ENCODE peak calls at places on chromosome 13, in seven cellular contexts. One of them, this sample, is unnamed.

GRCh38 chr13:28622286-28622685 is 36.6 kb upstream of the POMP start:
- DNase-seq in SK-N-SH: no peak
- DNase-seq in H1: no peak
- DNase-seq in K562: no peak
- DNase-seq in GM12878: no peak
- DNase-seq in HepG2: no peak
- DNase-seq in HCT116: no peak
- DNase-seq in this sample: no peak

GRCh38 chr13:50892162-50892944 is 17.2 kb upstream of the RNASEH2B start:
- DNase-seq in SK-N-SH: no peak
- DNase-seq in HepG2: no peak
- DNase-seq in HCT116: no peak
- DNase-seq in H1: no peak
- DNase-seq in K562: no peak
- DNase-seq in GM12878: no peak
- DNase-seq in this sample: no peak

GRCh38 chr13:76764429-76764828 is 121.8 kb downstream of the KCTD12 start:
- DNase-seq in K562: no peak
- DNase-seq in HCT116: no peak
- DNase-seq in HepG2: no peak
- DNase-seq in SK-N-SH: no peak
- DNase-seq in H1: no peak
- DNase-seq in GM12878: no peak
- DNase-seq in this sample: no peak

GRCh38 chr13:36804588-36804987 is 14.4 kb upstream of the RFXAP start:
- DNase-seq in H1: no peak
- DNase-seq in SK-N-SH: no peak
- DNase-seq in K562: no peak
- DNase-seq in HCT116: no peak
- DNase-seq in HepG2: no peak
- DNase-seq in GM12878: no peak
- DNase-seq in this sample: peak

GRCh38 chr13:19634129-19634740 is 776 bp downstream of the MPHOSPH8 start:
- DNase-seq in H1: no peak
- DNase-seq in K562: peak
- DNase-seq in HCT116: no peak
- DNase-seq in HepG2: peak
- DNase-seq in GM12878: no peak
- DNase-seq in SK-N-SH: peak
- DNase-seq in this sample: no peak

GRCh38 chr13:82330499-82330898 is 1551.8 kb downstream of the SLITRK1 start:
- DNase-seq in HepG2: peak
- DNase-seq in HCT116: no peak
- DNase-seq in GM12878: no peak
- DNase-seq in SK-N-SH: no peak
- DNase-seq in H1: no peak
- DNase-seq in K562: peak
- DNase-seq in this sample: peak

GRCh38 chr13:113647351-113648217 is 10.4 kb downstream of the ATP4B start:
- DNase-seq in HepG2: no peak
- DNase-seq in HCT116: peak
- DNase-seq in H1: no peak
- DNase-seq in SK-N-SH: peak
- DNase-seq in K562: no peak
- DNase-seq in GM12878: no peak
- DNase-seq in this sample: peak

GRCh38 chr13:74133657-74134201 is 475 bp downstream of the KLF12 start:
- DNase-seq in HCT116: peak
- DNase-seq in HepG2: peak
- DNase-seq in SK-N-SH: peak
- DNase-seq in K562: peak
- DNase-seq in GM12878: peak
- DNase-seq in H1: peak
- DNase-seq in this sample: no peak

GRCh38 chr13:67509039-67509438 is 278.9 kb upstream of the PCDH9 start:
- DNase-seq in HCT116: no peak
- DNase-seq in H1: no peak
- DNase-seq in SK-N-SH: no peak
- DNase-seq in HepG2: no peak
- DNase-seq in GM12878: no peak
- DNase-seq in K562: no peak
- DNase-seq in this sample: no peak

GRCh38 chr13:111216166-111216960 is 101.3 kb downstream of the ARHGEF7 start:
- DNase-seq in K562: peak
- DNase-seq in HCT116: no peak
- DNase-seq in HepG2: peak
- DNase-seq in SK-N-SH: peak
- DNase-seq in H1: peak
- DNase-seq in GM12878: no peak
- DNase-seq in this sample: peak

GRCh38 chr13:30042891-30043630 is 192.6 kb upstream of the UBL3 start:
- DNase-seq in HCT116: no peak
- DNase-seq in GM12878: no peak
- DNase-seq in HepG2: no peak
- DNase-seq in SK-N-SH: no peak
- DNase-seq in K562: no peak
- DNase-seq in H1: peak
- DNase-seq in this sample: no peak

GRCh38 chr13:50514249-50514648 is 329.2 kb downstream of the DLEU7 start:
- DNase-seq in HepG2: no peak
- DNase-seq in SK-N-SH: no peak
- DNase-seq in K562: no peak
- DNase-seq in GM12878: no peak
- DNase-seq in H1: no peak
- DNase-seq in HCT116: no peak
- DNase-seq in this sample: no peak

GRCh38 chr13:66348745-66349720 is 881.1 kb downstream of the PCDH9 start:
- DNase-seq in HepG2: no peak
- DNase-seq in SK-N-SH: no peak
- DNase-seq in GM12878: no peak
- DNase-seq in HCT116: no peak
- DNase-seq in H1: no peak
- DNase-seq in K562: no peak
- DNase-seq in this sample: no peak

GRCh38 chr13:50444726-50445125 is 398.8 kb downstream of the DLEU7 start:
- DNase-seq in HepG2: no peak
- DNase-seq in H1: no peak
- DNase-seq in SK-N-SH: no peak
- DNase-seq in GM12878: no peak
- DNase-seq in K562: no peak
- DNase-seq in HCT116: no peak
- DNase-seq in this sample: no peak

GRCh38 chr13:74871671-74872070 is 610.3 kb downstream of the TBC1D4 start:
- DNase-seq in K562: no peak
- DNase-seq in HepG2: no peak
- DNase-seq in SK-N-SH: no peak
- DNase-seq in H1: no peak
- DNase-seq in HCT116: no peak
- DNase-seq in GM12878: no peak
- DNase-seq in this sample: no peak

GRCh38 chr13:75402787-75403186 is 79.2 kb downstream of the TBC1D4 start:
- DNase-seq in H1: no peak
- DNase-seq in K562: no peak
- DNase-seq in SK-N-SH: peak
- DNase-seq in GM12878: no peak
- DNase-seq in HCT116: no peak
- DNase-seq in HepG2: peak
- DNase-seq in this sample: no peak

DNA sequence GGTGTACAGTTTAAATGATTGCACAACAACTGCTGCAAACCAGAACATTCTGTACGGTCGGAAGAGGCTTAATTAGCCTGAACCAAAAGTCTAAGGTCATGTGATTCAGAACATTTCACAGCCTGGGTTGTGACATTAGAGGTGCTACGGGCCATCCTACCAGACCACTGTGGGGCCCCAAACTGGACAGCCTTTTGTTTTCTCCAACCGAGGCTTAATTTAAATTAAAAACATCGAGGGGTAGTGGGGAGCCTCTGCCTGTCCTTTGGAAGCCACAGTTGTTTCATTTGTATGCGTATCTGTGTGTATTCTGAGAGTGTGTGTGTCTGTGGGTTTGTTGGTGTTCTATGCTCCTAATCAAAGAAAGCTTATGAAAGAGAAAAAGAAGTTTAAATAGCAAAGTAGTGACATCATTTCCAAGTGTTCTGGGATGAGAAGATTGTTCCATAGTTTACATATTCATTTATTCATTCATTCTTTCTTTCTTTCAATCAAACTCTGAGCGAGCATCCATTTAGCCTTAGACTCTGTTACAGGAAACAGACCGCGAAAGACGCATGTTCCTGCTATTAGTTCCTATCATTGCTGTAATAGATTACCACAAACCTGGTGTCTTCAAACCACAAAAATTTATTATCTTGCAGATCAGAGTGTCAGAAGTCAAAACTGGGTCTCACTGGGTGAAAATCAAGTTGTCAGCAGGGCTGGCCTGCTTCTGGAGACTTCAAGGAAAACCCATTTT is 444.8 kb downstream of the FOXO1 start:
- DNase-seq in HepG2: peak
- DNase-seq in SK-N-SH: no peak
- DNase-seq in H1: no peak
- DNase-seq in K562: no peak
- DNase-seq in HCT116: no peak
- DNase-seq in GM12878: no peak
- DNase-seq in this sample: no peak
- TF ChIP-seq JUND in HepG2: no peak
- TF ChIP-seq JUND in SK-N-SH: peak
- TF ChIP-seq JUND in H1: no peak
- TF ChIP-seq JUND in K562: no peak
- TF ChIP-seq JUND in HCT116: no peak
- TF ChIP-seq JUND in GM12878: no peak
- TF ChIP-seq JUND in this sample: no peak

DNA sequence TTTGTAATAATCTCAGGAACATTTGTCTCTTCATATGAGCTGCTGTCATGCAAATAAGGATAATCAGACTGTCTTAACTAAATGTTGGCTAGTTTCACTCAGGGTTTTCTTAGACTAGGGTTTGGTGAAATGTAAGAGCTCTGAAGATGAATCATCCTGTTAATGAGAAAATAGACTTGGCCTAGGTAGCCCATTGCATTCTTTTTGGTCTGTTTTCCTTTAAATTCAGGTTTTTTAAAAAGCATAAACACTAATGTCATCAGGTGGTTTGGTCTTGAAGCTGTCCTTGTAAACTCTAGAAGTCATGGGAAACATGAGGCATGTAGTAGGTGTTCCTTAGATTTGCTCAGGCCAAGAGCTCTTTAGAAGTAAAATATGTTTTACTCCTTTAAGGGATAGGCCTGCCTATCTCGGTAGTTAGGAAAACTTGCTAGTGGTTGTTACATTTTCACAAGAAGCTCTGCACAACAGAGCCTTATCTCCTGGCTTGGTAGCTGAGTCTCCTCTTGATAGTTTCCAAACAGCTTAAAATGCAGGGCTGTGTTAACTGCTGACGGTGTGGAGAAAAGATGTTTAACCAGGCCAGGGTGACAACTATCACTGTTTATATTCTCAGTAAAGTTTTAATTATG is 62.0 kb upstream of the C1QTNF9B start:
- DNase-seq in SK-N-SH: no peak
- DNase-seq in HCT116: no peak
- DNase-seq in GM12878: no peak
- DNase-seq in H1: no peak
- DNase-seq in K562: no peak
- DNase-seq in HepG2: no peak
- DNase-seq in this sample: no peak
- TF ChIP-seq JUND in SK-N-SH: peak
- TF ChIP-seq JUND in HCT116: no peak
- TF ChIP-seq JUND in GM12878: no peak
- TF ChIP-seq JUND in H1: no peak
- TF ChIP-seq JUND in K562: no peak
- TF ChIP-seq JUND in HepG2: no peak
- TF ChIP-seq JUND in this sample: no peak

DNA sequence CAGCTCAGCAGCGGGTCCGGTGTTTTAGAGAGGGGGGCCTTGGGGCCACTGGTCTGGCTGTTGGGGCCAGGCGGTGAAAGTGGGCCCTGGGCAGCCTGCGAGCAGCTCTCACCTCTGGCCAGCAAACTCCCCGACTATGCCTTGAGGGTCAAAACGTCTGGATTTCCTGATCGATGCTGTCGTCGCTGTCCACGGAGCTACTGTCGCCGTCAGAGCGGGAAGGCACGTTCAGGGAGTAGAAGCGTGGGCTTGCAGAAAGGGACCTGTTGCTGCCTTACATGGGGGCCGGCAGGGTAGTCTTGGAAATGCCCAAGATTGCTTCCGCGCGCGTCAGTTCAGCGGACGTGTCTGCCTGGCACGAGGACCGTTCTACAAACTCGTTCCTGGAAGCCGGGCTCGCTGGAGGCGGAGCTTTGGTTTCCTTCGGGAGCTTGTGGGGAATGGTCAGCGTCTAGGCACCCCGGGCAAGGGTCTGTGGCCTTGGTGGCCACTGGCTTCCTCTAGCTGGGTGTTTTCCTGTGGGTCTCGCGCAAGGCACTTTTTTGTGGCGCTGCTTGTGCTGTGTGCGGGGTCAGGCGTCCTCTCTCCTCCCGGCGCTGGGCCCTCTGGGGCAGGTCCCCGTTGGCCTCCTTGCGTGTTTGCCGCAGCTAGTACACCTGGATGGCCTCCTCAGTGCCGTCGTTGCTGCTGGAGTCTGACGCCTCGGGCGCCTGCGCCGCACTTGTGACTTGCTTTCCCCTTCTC is 15.3 kb downstream of the RB1 start:
- DNase-seq in HCT116: no peak
- DNase-seq in GM12878: no peak
- DNase-seq in K562: no peak
- DNase-seq in H1: no peak
- DNase-seq in SK-N-SH: no peak
- DNase-seq in HepG2: no peak
- DNase-seq in this sample: no peak
- TF ChIP-seq JUND in HCT116: no peak
- TF ChIP-seq JUND in GM12878: no peak
- TF ChIP-seq JUND in K562: no peak
- TF ChIP-seq JUND in H1: no peak
- TF ChIP-seq JUND in SK-N-SH: no peak
- TF ChIP-seq JUND in HepG2: no peak
- TF ChIP-seq JUND in this sample: no peak

GRCh38 chr13:106986687-106987434 is 418.9 kb upstream of the ARGLU1 start:
- DNase-seq in HCT116: no peak
- DNase-seq in SK-N-SH: no peak
- DNase-seq in K562: no peak
- DNase-seq in GM12878: no peak
- DNase-seq in H1: no peak
- DNase-seq in HepG2: peak
- DNase-seq in this sample: no peak

GRCh38 chr13:106986033-106986484 is 418.1 kb upstream of the ARGLU1 start:
- DNase-seq in GM12878: no peak
- DNase-seq in H1: no peak
- DNase-seq in K562: no peak
- DNase-seq in HCT116: no peak
- DNase-seq in HepG2: no peak
- DNase-seq in SK-N-SH: no peak
- DNase-seq in this sample: peak

DNA sequence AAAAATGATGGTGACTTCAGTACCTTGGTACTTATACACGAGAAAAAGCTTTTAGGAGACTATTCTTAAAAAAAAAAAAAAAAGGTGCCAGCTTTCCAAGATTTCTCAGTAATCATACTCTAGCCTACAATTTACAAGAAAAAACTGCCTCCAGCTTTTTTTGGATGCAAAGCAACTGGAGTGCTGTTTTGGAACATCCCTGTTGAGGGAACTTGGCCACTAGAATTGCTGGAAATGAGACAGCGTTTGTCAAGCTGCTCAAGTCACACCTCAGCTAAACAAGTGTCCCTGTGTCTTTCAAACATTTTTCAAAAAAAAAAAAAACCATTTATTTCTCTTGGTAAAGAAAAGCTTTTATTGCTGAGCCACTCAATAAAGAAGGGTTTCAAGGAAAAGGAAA is 413.1 kb upstream of the ARGLU1 start:
- DNase-seq in H1: no peak
- DNase-seq in HepG2: no peak
- DNase-seq in GM12878: no peak
- DNase-seq in SK-N-SH: no peak
- DNase-seq in HCT116: no peak
- DNase-seq in K562: no peak
- DNase-seq in this sample: no peak
- TF ChIP-seq JUND in H1: no peak
- TF ChIP-seq JUND in HepG2: no peak
- TF ChIP-seq JUND in GM12878: no peak
- TF ChIP-seq JUND in SK-N-SH: no peak
- TF ChIP-seq JUND in HCT116: no peak
- TF ChIP-seq JUND in K562: no peak
- TF ChIP-seq JUND in this sample: no peak